ENCODE peak calls at places on chromosomes 3 and 15, in nine cellular contexts. J is ovary, M is foreskin fibroblast, Q is transverse colon, E is adrenal gland, U is astrocyte of the cerebellum, P is heart right ventricle, D is fibroblast of lung, C is cardiac muscle cell. G is an unnamed sample.

GRCh38 chr3:167829057-167829456 is 93.5 kb downstream of the SERPINI1 start:
- DNase-seq in M (no peak), Q (no peak), C (peak; percentile 2), D (peak; percentile 6), P (no peak), U (no peak), J (no peak), E (no peak), G (peak; percentile 1)

GRCh38 chr15:48592929-48593328 is 52.6 kb downstream of the FBN1 start:
- DNase-seq in E (no peak), U (no peak), Q (no peak), D (peak; percentile 34), J (no peak), C (peak; percentile 35), M (no peak), P (no peak), G (no peak)

GRCh38 chr3:139318826-139319225 is 25.0 kb upstream of the MRPS22 start:
- DNase-seq in J (no peak), P (no peak), U (no peak), Q (no peak), M (no peak), C (no peak), E (no peak), D (no peak), G (no peak)

GRCh38 chr15:55549305-55549704 is 38.8 kb downstream of the PYGO1 start:
- DNase-seq in D (no peak), P (no peak), Q (no peak), J (no peak), U (no peak), E (no peak), M (peak; percentile 46), C (no peak), G (no peak)

GRCh38 chr15:75232826-75233503 is 25.2 kb upstream of the GOLGA6C start:
- DNase-seq in Q (peak; percentile 4), M (no peak), J (no peak), D (no peak), E (no peak), C (no peak), U (no peak), P (no peak), G (no peak)

GRCh38 chr3:112676659-112677234 is 35.8 kb upstream of the CCDC80 start:
- DNase-seq in J (peak; percentile 46), D (peak; percentile 96), E (peak; percentile 76), C (peak; percentile 94), M (peak; percentile 98), Q (peak; percentile 56), P (peak; percentile 53), U (peak; percentile 89), G (peak; percentile 98)

GRCh38 chr3:54915976-54916375 is 11.9 kb downstream of the LRTM1 start:
- DNase-seq in M (no peak), Q (no peak), J (no peak), E (no peak), D (no peak), P (no peak), U (no peak), C (no peak), G (no peak)

GRCh38 chr3:123816673-123817207 is 67.4 kb downstream of the MYLK start:
- DNase-seq in P (no peak), E (peak; percentile 8), J (no peak), C (peak; percentile 93), D (peak; percentile 59), M (peak; percentile 59), U (peak; percentile 50), Q (no peak), G (peak; percentile 76)

GRCh38 chr15:67042490-67043181 is 22.8 kb upstream of the SMAD3 start:
- DNase-seq in J (no peak), U (no peak), P (no peak), Q (no peak), C (no peak), D (no peak), M (no peak), E (no peak), G (peak; percentile 62)

GRCh38 chr3:196568246-196569002 is at the start of the genes FBXO45 and WDR53:
- DNase-seq in C (peak; percentile 97), E (peak; percentile 96), M (peak; percentile 98), J (peak; percentile 92), U (peak; percentile 86), Q (peak; percentile 96), P (peak; percentile 94), D (peak; percentile 92), G (peak; percentile 95)

GRCh38 chr3:42491876-42492507 is 10.5 kb upstream of the VIPR1 start:
- DNase-seq in U (no peak), D (no peak), C (no peak), J (peak; percentile 4), Q (no peak), P (no peak), E (no peak), M (no peak), G (no peak)

GRCh38 chr3:54660599-54661210 is 267.2 kb downstream of the LRTM1 start:
- DNase-seq in C (peak; percentile 72), U (no peak), P (peak; percentile 41), J (peak; percentile 66), E (peak; percentile 3), Q (peak; percentile 15), M (peak; percentile 7), D (no peak), G (peak; percentile 5)

GRCh38 chr3:126479642-126480041 is 4.0 kb upstream of the ZXDC start:
- DNase-seq in M (no peak), Q (no peak), D (no peak), P (no peak), E (peak; percentile 26), J (no peak), C (no peak), U (no peak), G (no peak)

GRCh38 chr15:79682851-79683288 is 213.9 kb downstream of the MTHFS start:
- DNase-seq in E (no peak), M (peak; percentile 51), P (no peak), J (no peak), U (no peak), Q (no peak), C (peak; percentile 37), D (peak; percentile 44), G (peak; percentile 63)

GRCh38 chr15:48221885-48222284 is 15.8 kb downstream of the SLC12A1 start:
- DNase-seq in P (no peak), M (peak; percentile 55), U (peak; percentile 39), Q (no peak), C (no peak), E (no peak), D (no peak), J (no peak), G (no peak)

GRCh38 chr3:154164387-154164786 is 43.2 kb downstream of the ARHGEF26 start:
- DNase-seq in M (no peak), J (no peak), D (no peak), Q (no peak), C (no peak), P (no peak), E (no peak), U (no peak), G (no peak)

GRCh38 chr3:44924102-44925084 is 50.0 kb downstream of the TGM4 start:
- DNase-seq in D (no peak), P (no peak), Q (no peak), E (peak; percentile 31), U (peak; percentile 6), J (no peak), C (peak; percentile 81), M (peak; percentile 19), G (peak; percentile 64)

GRCh38 chr3:129263161-129263910 is 13.9 kb downstream of the COPG1 start:
- DNase-seq in D (no peak), J (no peak), M (no peak), E (no peak), U (no peak), C (no peak), Q (no peak), P (no peak), G (no peak)

GRCh38 chr3:129271674-129272073 is 7.0 kb upstream of the HMCES start:
- DNase-seq in J (no peak), C (no peak), P (no peak), Q (no peak), E (no peak), U (no peak), M (no peak), D (no peak), G (no peak)

GRCh38 chr3:129268396-129268795 is 10.3 kb upstream of the HMCES start:
- DNase-seq in Q (no peak), E (no peak), U (no peak), D (no peak), M (no peak), J (no peak), C (no peak), P (no peak), G (no peak)
- TF ChIP-seq CTCF in Q (no peak), E (no peak), U (no peak), D (no peak), M (no peak), J (no peak), C (no peak), P (no peak), G (no peak)

GRCh38 chr15:40338041-40338657 is 2.6 kb downstream of the CCDC9B start:
- DNase-seq in C (peak; percentile 76), D (peak; percentile 57), E (peak; percentile 67), Q (peak; percentile 81), M (peak; percentile 74), U (no peak), J (peak; percentile 56), P (peak; percentile 78), G (peak; percentile 82)

GRCh38 chr15:40339621-40339945 is 1.2 kb downstream of the CCDC9B start:
- DNase-seq in C (no peak), P (no peak), Q (peak; percentile 10), E (no peak), D (no peak), J (no peak), M (no peak), U (no peak), G (no peak)

GRCh38 chr15:40340740-40341400 is at the start of gene CCDC9B:
- DNase-seq in C (peak; percentile 91), U (no peak), E (peak; percentile 95), Q (peak; percentile 96), J (peak; percentile 85), P (peak; percentile 93), D (peak; percentile 91), M (peak; percentile 95), G (peak; percentile 91)

GRCh38 chr15:40338921-40339620 is 1.7 kb downstream of the CCDC9B start:
- DNase-seq in D (peak; percentile 58), Q (peak; percentile 35), C (peak; percentile 76), P (peak; percentile 66), U (no peak), E (peak; percentile 28), J (no peak), M (peak; percentile 91), G (peak; percentile 70)

GRCh38 chr15:40340038-40340739 is 550 bp downstream of the CCDC9B start:
- DNase-seq in J (peak; percentile 83), U (no peak), Q (peak; percentile 76), M (peak; percentile 71), D (peak; percentile 76), E (peak; percentile 88), C (peak; percentile 82), P (peak; percentile 93), G (peak; percentile 61)
- H3K4me3 ChIP-seq in J (peak overlapping the region; percentile 26), U (peak overlapping the region; percentile 36), Q (peak overlapping the region; percentile 25), M (peak overlapping the region; percentile 51), D (peak overlapping the region; percentile 77), E (no peak overlapping the region), C (peak overlapping the region; percentile 3), P (peak overlapping the region; percentile 56), G (peak overlapping the region; percentile 54)

GRCh38 chr3:81419196-81419595 is 342.2 kb downstream of the GBE1 start:
- DNase-seq in C (peak; percentile 49), J (no peak), Q (no peak), E (no peak), P (no peak), M (peak; percentile 46), D (peak; percentile 46), U (no peak), G (peak; percentile 48)
- TF ChIP-seq CTCF in C (peak; percentile 54), J (no peak), Q (peak; percentile 39), E (peak; percentile 28), P (peak; percentile 44), M (peak; percentile 25), D (no peak), U (no peak), G (peak; percentile 58)

GRCh38 chr3:88809993-88810392 is 297.4 kb upstream of the EPHA3 start:
- DNase-seq in M (peak; percentile 24), P (no peak), E (no peak), Q (no peak), D (peak; percentile 54), C (peak; percentile 17), J (no peak), U (no peak), G (peak; percentile 59)
- H3K4me3 ChIP-seq in M (no peak overlapping the region), P (no peak overlapping the region), E (no peak overlapping the region), Q (no peak overlapping the region), D (no peak overlapping the region), C (no peak overlapping the region), J (no peak overlapping the region), U (no peak overlapping the region), G (no peak overlapping the region)